ENCODE peak calls at places on chromosomes 6 and 20, in eight cellular contexts. One of them, this sample, is unnamed.

GRCh38 chr20:45925821-45926506 is 8.5 kb upstream of the PCIF1 start:
- DNase-seq in IMR-90: no peak
- DNase-seq in CD4-positive, CD25-positive, alpha-beta regulatory T cell: no peak
- DNase-seq in GM23248: no peak
- DNase-seq in upper lobe of right lung: no peak
- DNase-seq in mesendoderm: no peak
- DNase-seq in spleen: no peak
- DNase-seq in heart left ventricle: no peak
- DNase-seq in this sample: no peak

GRCh38 chr6:159691133-159691962 is 1.7 kb downstream of the SOD2 start:
- DNase-seq in GM23248: peak; percentile 86
- DNase-seq in spleen: no peak
- DNase-seq in IMR-90: peak; percentile 92
- DNase-seq in heart left ventricle: peak; percentile 26
- DNase-seq in CD4-positive, CD25-positive, alpha-beta regulatory T cell: peak; percentile 77
- DNase-seq in upper lobe of right lung: no peak
- DNase-seq in mesendoderm: peak; percentile 58
- DNase-seq in this sample: no peak

GRCh38 chr6:77463308-77463880 is at the start of gene HTR1B:
- DNase-seq in mesendoderm: peak; percentile 85
- DNase-seq in GM23248: peak; percentile 35
- DNase-seq in spleen: no peak
- DNase-seq in upper lobe of right lung: peak; percentile 55
- DNase-seq in heart left ventricle: no peak
- DNase-seq in IMR-90: peak; percentile 14
- DNase-seq in CD4-positive, CD25-positive, alpha-beta regulatory T cell: no peak
- DNase-seq in this sample: no peak

GRCh38 chr20:1332749-1333300 is 3.9 kb upstream of the SDCBP2 start:
- DNase-seq in upper lobe of right lung: no peak
- DNase-seq in IMR-90: no peak
- DNase-seq in heart left ventricle: peak; percentile 3
- DNase-seq in GM23248: no peak
- DNase-seq in mesendoderm: no peak
- DNase-seq in CD4-positive, CD25-positive, alpha-beta regulatory T cell: no peak
- DNase-seq in spleen: no peak
- DNase-seq in this sample: no peak

GRCh38 chr6:154039231-154039842 is at the start of gene OPRM1:
- DNase-seq in spleen: no peak
- DNase-seq in upper lobe of right lung: peak; percentile 69
- DNase-seq in CD4-positive, CD25-positive, alpha-beta regulatory T cell: peak; percentile 17
- DNase-seq in IMR-90: no peak
- DNase-seq in heart left ventricle: peak; percentile 28
- DNase-seq in mesendoderm: peak; percentile 86
- DNase-seq in GM23248: peak; percentile 47
- DNase-seq in this sample: peak; percentile 77

GRCh38 chr6:167706313-167707109 is 120.2 kb upstream of the AFDN start:
- DNase-seq in CD4-positive, CD25-positive, alpha-beta regulatory T cell: peak; percentile 87
- DNase-seq in upper lobe of right lung: peak; percentile 47
- DNase-seq in heart left ventricle: no peak
- DNase-seq in IMR-90: no peak
- DNase-seq in mesendoderm: no peak
- DNase-seq in GM23248: no peak
- DNase-seq in spleen: peak; percentile 72
- DNase-seq in this sample: no peak

GRCh38 chr6:127341471-127342202 is 1.8 kb downstream of the ECHDC1 start:
- DNase-seq in heart left ventricle: no peak
- DNase-seq in upper lobe of right lung: no peak
- DNase-seq in GM23248: no peak
- DNase-seq in CD4-positive, CD25-positive, alpha-beta regulatory T cell: no peak
- DNase-seq in mesendoderm: no peak
- DNase-seq in IMR-90: no peak
- DNase-seq in spleen: no peak
- DNase-seq in this sample: no peak

GRCh38 chr6:11810039-11810541 is 31.5 kb upstream of the ADTRP start:
- DNase-seq in CD4-positive, CD25-positive, alpha-beta regulatory T cell: no peak
- DNase-seq in GM23248: peak; percentile 89
- DNase-seq in heart left ventricle: peak; percentile 83
- DNase-seq in IMR-90: peak; percentile 79
- DNase-seq in spleen: no peak
- DNase-seq in upper lobe of right lung: peak; percentile 81
- DNase-seq in mesendoderm: no peak
- DNase-seq in this sample: no peak

GRCh38 chr6:154139894-154140293 is 100.9 kb downstream of the OPRM1 start:
- DNase-seq in IMR-90: no peak
- DNase-seq in heart left ventricle: no peak
- DNase-seq in GM23248: no peak
- DNase-seq in spleen: no peak
- DNase-seq in CD4-positive, CD25-positive, alpha-beta regulatory T cell: no peak
- DNase-seq in upper lobe of right lung: no peak
- DNase-seq in mesendoderm: no peak
- DNase-seq in this sample: peak; percentile 22

GRCh38 chr6:31308050-31308844 is 36.4 kb upstream of the HLA-C start:
- DNase-seq in mesendoderm: peak; percentile 86
- DNase-seq in upper lobe of right lung: peak; percentile 92
- DNase-seq in heart left ventricle: peak; percentile 16
- DNase-seq in GM23248: peak; percentile 10
- DNase-seq in CD4-positive, CD25-positive, alpha-beta regulatory T cell: peak; percentile 83
- DNase-seq in IMR-90: no peak
- DNase-seq in spleen: peak; percentile 89
- DNase-seq in this sample: peak; percentile 63

GRCh38 chr6:159929819-159930218 is 39.0 kb downstream of the MAS1 start:
- DNase-seq in CD4-positive, CD25-positive, alpha-beta regulatory T cell: peak; percentile 4
- DNase-seq in spleen: no peak
- DNase-seq in IMR-90: no peak
- DNase-seq in mesendoderm: no peak
- DNase-seq in upper lobe of right lung: no peak
- DNase-seq in heart left ventricle: peak; percentile 29
- DNase-seq in GM23248: no peak
- DNase-seq in this sample: no peak

GRCh38 chr6:127716425-127716930 is 139.5 kb downstream of the C6orf58 start:
- DNase-seq in mesendoderm: no peak
- DNase-seq in heart left ventricle: no peak
- DNase-seq in CD4-positive, CD25-positive, alpha-beta regulatory T cell: no peak
- DNase-seq in spleen: no peak
- DNase-seq in GM23248: peak; percentile 4
- DNase-seq in IMR-90: no peak
- DNase-seq in upper lobe of right lung: no peak
- DNase-seq in this sample: no peak

GRCh38 chr6:35287671-35288396 is 9.8 kb upstream of the DEF6 start:
- DNase-seq in spleen: no peak
- DNase-seq in heart left ventricle: no peak
- DNase-seq in GM23248: peak; percentile 73
- DNase-seq in upper lobe of right lung: no peak
- DNase-seq in CD4-positive, CD25-positive, alpha-beta regulatory T cell: no peak
- DNase-seq in IMR-90: peak; percentile 91
- DNase-seq in mesendoderm: no peak
- DNase-seq in this sample: no peak

GRCh38 chr20:40691566-40692239 is 2.7 kb upstream of the MAFB start:
- DNase-seq in GM23248: no peak
- DNase-seq in mesendoderm: no peak
- DNase-seq in upper lobe of right lung: no peak
- DNase-seq in spleen: no peak
- DNase-seq in IMR-90: no peak
- DNase-seq in CD4-positive, CD25-positive, alpha-beta regulatory T cell: no peak
- DNase-seq in heart left ventricle: no peak
- DNase-seq in this sample: no peak

GRCh38 chr6:74568851-74569250 is 637.0 kb downstream of the COL12A1 start:
- DNase-seq in CD4-positive, CD25-positive, alpha-beta regulatory T cell: no peak
- DNase-seq in mesendoderm: no peak
- DNase-seq in IMR-90: peak; percentile 68
- DNase-seq in GM23248: no peak
- DNase-seq in heart left ventricle: no peak
- DNase-seq in spleen: no peak
- DNase-seq in upper lobe of right lung: no peak
- DNase-seq in this sample: no peak

GRCh38 chr6:39061588-39061987 is 13.0 kb downstream of the GLP1R start:
- DNase-seq in spleen: no peak
- DNase-seq in GM23248: no peak
- DNase-seq in upper lobe of right lung: no peak
- DNase-seq in CD4-positive, CD25-positive, alpha-beta regulatory T cell: no peak
- DNase-seq in mesendoderm: no peak
- DNase-seq in IMR-90: no peak
- DNase-seq in heart left ventricle: no peak
- DNase-seq in this sample: no peak

GRCh38 chr20:38156280-38156679 is 8.8 kb downstream of the TGM2 start:
- DNase-seq in spleen: no peak
- DNase-seq in upper lobe of right lung: no peak
- DNase-seq in IMR-90: no peak
- DNase-seq in mesendoderm: no peak
- DNase-seq in heart left ventricle: no peak
- DNase-seq in GM23248: no peak
- DNase-seq in CD4-positive, CD25-positive, alpha-beta regulatory T cell: no peak
- DNase-seq in this sample: no peak

GRCh38 chr20:52974155-52974554 is 2.0 kb downstream of the TSHZ2 start:
- DNase-seq in GM23248: peak; percentile 70
- DNase-seq in mesendoderm: no peak
- DNase-seq in upper lobe of right lung: no peak
- DNase-seq in spleen: no peak
- DNase-seq in IMR-90: no peak
- DNase-seq in heart left ventricle: no peak
- DNase-seq in CD4-positive, CD25-positive, alpha-beta regulatory T cell: peak; percentile 46
- DNase-seq in this sample: no peak

GRCh38 chr20:34268851-34269668 is 27.8 kb downstream of the ASIP start:
- DNase-seq in upper lobe of right lung: peak; percentile 71
- DNase-seq in spleen: peak; percentile 84
- DNase-seq in heart left ventricle: peak; percentile 27
- DNase-seq in CD4-positive, CD25-positive, alpha-beta regulatory T cell: peak; percentile 35
- DNase-seq in mesendoderm: peak; percentile 75
- DNase-seq in GM23248: peak; percentile 48
- DNase-seq in IMR-90: no peak
- DNase-seq in this sample: no peak

GRCh38 chr6:57198926-57199636 is 23.0 kb downstream of the RAB23 start:
- DNase-seq in spleen: no peak
- DNase-seq in mesendoderm: peak; percentile 36
- DNase-seq in upper lobe of right lung: no peak
- DNase-seq in heart left ventricle: no peak
- DNase-seq in IMR-90: peak; percentile 47
- DNase-seq in CD4-positive, CD25-positive, alpha-beta regulatory T cell: no peak
- DNase-seq in GM23248: no peak
- DNase-seq in this sample: no peak

GRCh38 chr20:5212897-5213296 is 86.1 kb downstream of the CDS2 start:
- DNase-seq in GM23248: no peak
- DNase-seq in mesendoderm: no peak
- DNase-seq in CD4-positive, CD25-positive, alpha-beta regulatory T cell: no peak
- DNase-seq in heart left ventricle: no peak
- DNase-seq in IMR-90: no peak
- DNase-seq in upper lobe of right lung: no peak
- DNase-seq in spleen: no peak
- DNase-seq in this sample: no peak
- H3K4me1 ChIP-seq in GM23248: peaks cover 13% of the 10 kb centered on the region
- H3K4me1 ChIP-seq in mesendoderm: peaks cover 2% of the 10 kb centered on the region
- H3K4me1 ChIP-seq in CD4-positive, CD25-positive, alpha-beta regulatory T cell: no peaks in the 10 kb centered on the region
- H3K4me1 ChIP-seq in heart left ventricle: peaks cover 14% of the 10 kb centered on the region
- H3K4me1 ChIP-seq in IMR-90: peaks cover 7% of the 10 kb centered on the region
- H3K4me1 ChIP-seq in upper lobe of right lung: peaks cover 8% of the 10 kb centered on the region
- H3K4me1 ChIP-seq in spleen: no peaks in the 10 kb centered on the region
- H3K4me1 ChIP-seq in this sample: no peaks in the 10 kb centered on the region

GRCh38 chr6:142857609-142858195 is 87.3 kb downstream of the HIVEP2 start:
- DNase-seq in upper lobe of right lung: no peak
- DNase-seq in GM23248: no peak
- DNase-seq in IMR-90: no peak
- DNase-seq in CD4-positive, CD25-positive, alpha-beta regulatory T cell: no peak
- DNase-seq in mesendoderm: no peak
- DNase-seq in spleen: peak; percentile 80
- DNase-seq in heart left ventricle: no peak
- DNase-seq in this sample: no peak
- H3K4me1 ChIP-seq in upper lobe of right lung: peaks cover 8% of the 10 kb centered on the region
- H3K4me1 ChIP-seq in GM23248: no peaks in the 10 kb centered on the region
- H3K4me1 ChIP-seq in IMR-90: peaks cover 3% of the 10 kb centered on the region
- H3K4me1 ChIP-seq in CD4-positive, CD25-positive, alpha-beta regulatory T cell: peaks cover 88% of the 10 kb centered on the region
- H3K4me1 ChIP-seq in mesendoderm: no peaks in the 10 kb centered on the region
- H3K4me1 ChIP-seq in spleen: peaks cover 9% of the 10 kb centered on the region
- H3K4me1 ChIP-seq in heart left ventricle: no peaks in the 10 kb centered on the region
- H3K4me1 ChIP-seq in this sample: no peaks in the 10 kb centered on the region

DNA sequence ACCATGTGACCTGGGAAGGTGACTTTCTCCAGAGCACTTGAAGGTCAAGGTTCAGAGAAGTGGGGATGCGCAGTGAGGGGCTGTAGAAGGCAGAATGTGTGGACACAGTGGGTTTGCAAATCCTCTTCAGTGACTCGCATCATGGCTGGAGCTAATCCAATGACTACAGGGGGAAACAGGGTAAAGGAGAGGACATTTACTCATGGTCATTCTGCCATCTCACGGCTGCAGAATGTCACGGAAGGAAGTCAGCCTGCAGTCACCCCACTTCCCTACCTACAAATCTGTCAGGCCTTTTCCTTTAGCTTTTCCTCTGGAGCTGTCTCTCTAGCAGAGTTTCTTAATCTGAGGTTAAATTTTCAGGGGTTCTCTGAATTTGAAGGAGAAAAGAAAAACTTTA is 337.6 kb downstream of the CDC5L start:
- DNase-seq in CD4-positive, CD25-positive, alpha-beta regulatory T cell: no peak
- DNase-seq in heart left ventricle: no peak
- DNase-seq in mesendoderm: no peak
- DNase-seq in IMR-90: no peak
- DNase-seq in GM23248: peak; percentile 60
- DNase-seq in spleen: no peak
- DNase-seq in upper lobe of right lung: no peak
- DNase-seq in this sample: no peak
- H3K4me1 ChIP-seq in CD4-positive, CD25-positive, alpha-beta regulatory T cell: no peaks in the 10 kb centered on the region
- H3K4me1 ChIP-seq in heart left ventricle: no peaks in the 10 kb centered on the region
- H3K4me1 ChIP-seq in mesendoderm: no peaks in the 10 kb centered on the region
- H3K4me1 ChIP-seq in IMR-90: no peaks in the 10 kb centered on the region
- H3K4me1 ChIP-seq in GM23248: no peaks in the 10 kb centered on the region
- H3K4me1 ChIP-seq in spleen: no peaks in the 10 kb centered on the region
- H3K4me1 ChIP-seq in upper lobe of right lung: no peaks in the 10 kb centered on the region
- H3K4me1 ChIP-seq in this sample: peaks cover 3% of the 10 kb centered on the region

DNA sequence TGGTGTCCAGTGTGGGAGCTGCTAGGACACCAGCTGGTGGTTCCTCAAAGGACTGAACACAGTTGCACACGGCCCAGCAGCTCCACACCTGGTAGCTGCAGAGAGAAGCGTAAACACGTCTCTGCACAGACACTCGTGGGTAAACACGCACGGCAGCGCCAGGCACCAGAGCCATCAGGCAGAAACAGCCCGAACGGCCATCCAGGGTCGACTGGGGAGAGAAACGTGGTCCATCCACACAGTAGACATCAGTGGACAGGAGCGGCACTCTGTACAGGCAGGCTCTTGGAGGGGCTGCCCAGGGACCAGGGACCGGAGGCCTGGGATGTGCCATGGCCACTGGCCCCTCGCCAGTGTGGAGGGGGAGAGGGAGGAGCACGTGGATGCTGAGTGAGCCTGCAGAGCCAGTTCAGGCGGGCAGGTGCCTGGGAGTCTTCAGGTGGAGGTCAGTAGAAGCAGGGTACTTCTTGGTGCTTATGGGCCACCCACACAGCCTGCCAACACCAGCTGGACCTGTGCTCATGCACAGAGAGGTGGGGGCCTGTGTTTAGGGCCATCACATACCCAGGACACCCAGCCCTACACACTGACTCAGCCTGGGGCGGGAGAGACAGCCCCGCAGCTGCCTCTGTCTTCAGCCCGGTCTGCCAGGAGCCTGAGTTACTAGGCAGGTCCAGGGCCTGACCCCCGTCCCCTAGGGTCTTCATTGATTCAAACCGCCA is 7.5 kb upstream of the LAMA5 start:
- DNase-seq in spleen: no peak
- DNase-seq in heart left ventricle: no peak
- DNase-seq in GM23248: no peak
- DNase-seq in mesendoderm: no peak
- DNase-seq in CD4-positive, CD25-positive, alpha-beta regulatory T cell: no peak
- DNase-seq in IMR-90: peak; percentile 34
- DNase-seq in upper lobe of right lung: no peak
- DNase-seq in this sample: no peak
- H3K4me1 ChIP-seq in spleen: no peaks in the 10 kb centered on the region
- H3K4me1 ChIP-seq in heart left ventricle: peaks cover 30% of the 10 kb centered on the region
- H3K4me1 ChIP-seq in GM23248: peaks cover 8% of the 10 kb centered on the region
- H3K4me1 ChIP-seq in mesendoderm: peaks cover under 1% of the 10 kb centered on the region
- H3K4me1 ChIP-seq in CD4-positive, CD25-positive, alpha-beta regulatory T cell: no peaks in the 10 kb centered on the region
- H3K4me1 ChIP-seq in IMR-90: peaks cover 36% of the 10 kb centered on the region
- H3K4me1 ChIP-seq in upper lobe of right lung: peaks cover 60% of the 10 kb centered on the region
- H3K4me1 ChIP-seq in this sample: peaks cover 39% of the 10 kb centered on the region